ENCODE peak calls at places on chromosome 17, in five cellular contexts. L is stomach; Q is CD8-positive, alpha-beta memory T cell; S is aorta; J is GM23248. U is an unnamed sample.

GRCh38 chr17:17679243-17679642 is 2.0 kb upstream of the RAI1 start:
- DNase-seq in L (no peak), Q (no peak), S (no peak), J (no peak), U (no peak)

GRCh38 chr17:30450125-30451027 is 26.8 kb upstream of the GOSR1 start:
- DNase-seq in Q (no peak), J (peak; percentile 20), L (no peak), S (no peak), U (no peak)

GRCh38 chr17:17884281-17885028 is 47.7 kb upstream of the SREBF1 start:
- DNase-seq in S (no peak), J (no peak), Q (no peak), L (no peak), U (no peak)

GRCh38 chr17:49861150-49861884 is 13.4 kb upstream of the TAC4 start:
- DNase-seq in J (peak; percentile 60), L (no peak), Q (peak; percentile 53), S (no peak), U (peak; percentile 11)

GRCh38 chr17:50425682-50426471 is at the start of gene ACSF2:
- DNase-seq in S (peak; percentile 93), L (peak; percentile 82), J (peak; percentile 83), Q (peak; percentile 50), U (peak; percentile 66)

GRCh38 chr17:65629234-65629690 is 67.8 kb upstream of the AXIN2 start:
- DNase-seq in J (no peak), L (no peak), Q (no peak), S (no peak), U (no peak)

GRCh38 chr17:61412860-61413653 is 13.4 kb downstream of the TBX2 start:
- DNase-seq in L (no peak), S (peak; percentile 51), J (no peak), Q (no peak), U (no peak)

GRCh38 chr17:15091825-15092224 is 173.3 kb downstream of the PMP22 start:
- DNase-seq in S (no peak), J (peak; percentile 7), L (no peak), Q (no peak), U (no peak)

GRCh38 chr17:42759982-42760651 is 910 bp upstream of the RAMP2 start:
- DNase-seq in L (no peak), S (no peak), Q (no peak), J (no peak), U (no peak)

GRCh38 chr17:47990962-47991731 is 20.2 kb downstream of the CDK5RAP3 start:
- DNase-seq in L (no peak), S (no peak), J (peak; percentile 23), Q (no peak), U (no peak)

GRCh38 chr17:83176272-83176955 is 97.0 kb downstream of the METRNL start:
- DNase-seq in Q (no peak), S (peak; percentile 35), J (no peak), L (no peak), U (no peak)

GRCh38 chr17:28497931-28498330 is 8.2 kb upstream of the FOXN1 start:
- DNase-seq in Q (no peak), S (no peak), L (peak; percentile 77), J (no peak), U (no peak)

GRCh38 chr17:78737332-78737731 is 44.7 kb downstream of the CYTH1 start:
- DNase-seq in J (peak; percentile 90), Q (no peak), L (no peak), S (no peak), U (no peak)

GRCh38 chr17:42409467-42410351 is 13.3 kb downstream of the CAVIN1 start:
- DNase-seq in J (peak; percentile 97), S (peak; percentile 91), L (peak; percentile 40), Q (no peak), U (no peak)

GRCh38 chr17:6753006-6753445 is 2.8 kb upstream of the XAF1 start:
- DNase-seq in S (peak; percentile 84), J (peak; percentile 88), Q (peak; percentile 29), L (no peak), U (no peak)

GRCh38 chr17:49252148-49252682 is 21.6 kb upstream of the PHOSPHO1 start:
- DNase-seq in L (no peak), J (peak; percentile 40), S (no peak), Q (no peak), U (no peak)

GRCh38 chr17:73192894-73193701 is at the start of gene COG1:
- DNase-seq in S (peak; percentile 94), J (peak; percentile 98), L (peak; percentile 91), Q (peak; percentile 78), U (peak; percentile 74)

DNA sequence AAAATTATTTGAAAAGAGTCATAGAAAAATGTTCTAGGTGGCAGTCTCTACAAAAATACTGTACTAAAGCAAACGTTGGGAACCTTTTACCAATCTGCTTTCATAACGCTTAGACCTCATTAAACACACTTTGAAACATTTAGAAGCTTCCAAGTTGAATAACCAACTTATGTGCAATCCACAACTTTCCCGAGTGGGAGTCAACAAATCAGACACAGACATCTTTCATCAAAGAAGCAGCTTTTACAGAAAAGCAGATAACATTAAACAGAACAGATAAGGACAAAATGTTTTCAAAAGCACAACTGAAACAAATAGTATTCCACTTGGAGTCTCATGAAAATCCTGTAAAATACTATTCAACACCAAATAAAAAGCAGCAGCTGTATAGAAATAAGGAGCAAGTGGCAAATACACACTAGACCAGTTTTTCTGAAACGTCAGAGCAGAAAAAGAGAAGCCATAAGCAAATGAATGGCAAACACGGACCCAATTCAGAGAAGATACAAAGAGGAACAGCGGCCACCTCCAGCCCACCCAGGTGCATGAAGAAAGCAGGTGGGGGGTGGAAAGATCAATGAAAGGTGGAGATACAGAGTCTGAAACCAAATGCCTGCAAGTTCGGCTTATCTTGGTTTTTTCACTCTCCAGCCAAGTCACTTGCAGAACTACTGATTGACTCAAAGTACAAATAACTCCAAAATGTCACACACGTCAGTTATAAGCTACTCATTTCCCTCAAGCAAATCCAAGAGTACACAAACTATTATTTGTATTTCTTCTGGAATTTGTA is 18.4 kb upstream of the FBF1 start:
- DNase-seq in L (no peak), S (no peak), J (no peak), Q (no peak), U (no peak)
- H3K27ac ChIP-seq in L (peak overlapping the region; percentile 80), S (no peak overlapping the region), J (no peak overlapping the region), Q (no peak overlapping the region), U (no peak overlapping the region)

DNA sequence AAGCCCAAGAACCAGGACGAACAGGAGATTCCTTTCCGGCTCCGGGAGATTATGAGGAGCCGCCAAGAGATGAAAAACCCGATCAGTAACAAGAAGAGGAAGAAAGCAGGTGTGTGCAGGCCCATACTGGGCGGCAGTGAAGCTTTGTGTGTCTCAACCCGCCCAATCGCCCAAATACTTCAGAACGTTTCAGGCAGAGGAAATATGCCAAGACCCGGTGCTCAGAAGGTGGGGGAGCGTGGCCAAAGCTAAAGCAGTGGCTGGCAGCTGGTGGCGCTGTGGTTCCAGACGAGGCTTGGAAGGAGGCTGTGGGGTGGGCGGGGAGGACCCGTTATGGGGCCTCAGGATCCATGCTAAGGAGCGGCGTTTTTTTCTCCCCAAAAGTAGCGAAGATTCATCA is 1.2 kb downstream of the CCDC137 start:
- DNase-seq in Q (no peak), L (no peak), S (no peak), J (peak; percentile 19), U (no peak)
- H3K36me3 ChIP-seq in Q (peaks cover 26% of the 10 kb centered on the region), L (peaks cover 58% of the 10 kb centered on the region), S (no peaks in the 10 kb centered on the region), J (no peaks in the 10 kb centered on the region), U (peaks cover 34% of the 10 kb centered on the region)

GRCh38 chr17:68290268-68290954 is 516 bp downstream of the SLC16A6 start:
- DNase-seq in Q (peak; percentile 82), L (peak; percentile 31), J (peak; percentile 25), S (peak; percentile 79), U (peak; percentile 64)
- H3K27ac ChIP-seq in Q (peak overlapping the region; percentile 94), L (peak overlapping the region; percentile 67), J (no peak overlapping the region), S (no peak overlapping the region), U (peak overlapping the region; percentile 96)

DNA sequence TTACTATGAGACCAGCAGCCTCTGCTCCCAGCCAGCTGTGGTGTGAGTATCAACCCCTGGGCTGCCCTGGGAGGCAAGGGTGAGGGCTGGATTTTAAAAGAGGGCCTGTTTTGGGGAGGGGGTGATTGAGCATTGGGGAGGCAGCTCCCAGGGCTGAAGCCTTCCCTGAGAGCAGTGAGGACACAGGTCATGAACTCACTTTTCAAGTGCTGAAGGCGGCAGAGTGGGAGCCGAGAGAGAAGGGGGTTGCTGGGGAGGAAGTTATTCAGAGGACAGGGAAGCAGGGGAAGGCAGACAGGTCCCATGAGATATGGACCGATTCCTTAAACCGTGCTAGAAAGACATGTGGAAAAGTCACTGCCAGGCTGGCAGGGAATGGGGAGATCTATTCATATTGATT is 974 bp downstream of the CCL4 start:
- DNase-seq in L (no peak), J (no peak), Q (no peak), S (no peak), U (no peak)
- H3K36me3 ChIP-seq in L (no peaks in the 10 kb centered on the region), J (no peaks in the 10 kb centered on the region), Q (no peaks in the 10 kb centered on the region), S (no peaks in the 10 kb centered on the region), U (no peaks in the 10 kb centered on the region)

GRCh38 chr17:75864448-75864871 is 9.3 kb upstream of the WBP2 start:
- DNase-seq in L (peak; percentile 53), Q (peak; percentile 27), S (no peak), J (peak; percentile 81), U (peak; percentile 29)

GRCh38 chr17:75873587-75874322 is 4.6 kb downstream of the TRIM47 start:
- DNase-seq in S (peak; percentile 79), L (no peak), J (no peak), Q (no peak), U (no peak)

GRCh38 chr17:75872434-75873351 is 5.7 kb downstream of the TRIM47 start:
- DNase-seq in Q (peak; percentile 55), L (peak; percentile 76), S (peak; percentile 93), J (peak; percentile 93), U (peak; percentile 18)

GRCh38 chr17:75874323-75875181 is 3.8 kb downstream of the TRIM47 start:
- DNase-seq in S (peak; percentile 78), Q (no peak), J (no peak), L (no peak), U (no peak)

DNA sequence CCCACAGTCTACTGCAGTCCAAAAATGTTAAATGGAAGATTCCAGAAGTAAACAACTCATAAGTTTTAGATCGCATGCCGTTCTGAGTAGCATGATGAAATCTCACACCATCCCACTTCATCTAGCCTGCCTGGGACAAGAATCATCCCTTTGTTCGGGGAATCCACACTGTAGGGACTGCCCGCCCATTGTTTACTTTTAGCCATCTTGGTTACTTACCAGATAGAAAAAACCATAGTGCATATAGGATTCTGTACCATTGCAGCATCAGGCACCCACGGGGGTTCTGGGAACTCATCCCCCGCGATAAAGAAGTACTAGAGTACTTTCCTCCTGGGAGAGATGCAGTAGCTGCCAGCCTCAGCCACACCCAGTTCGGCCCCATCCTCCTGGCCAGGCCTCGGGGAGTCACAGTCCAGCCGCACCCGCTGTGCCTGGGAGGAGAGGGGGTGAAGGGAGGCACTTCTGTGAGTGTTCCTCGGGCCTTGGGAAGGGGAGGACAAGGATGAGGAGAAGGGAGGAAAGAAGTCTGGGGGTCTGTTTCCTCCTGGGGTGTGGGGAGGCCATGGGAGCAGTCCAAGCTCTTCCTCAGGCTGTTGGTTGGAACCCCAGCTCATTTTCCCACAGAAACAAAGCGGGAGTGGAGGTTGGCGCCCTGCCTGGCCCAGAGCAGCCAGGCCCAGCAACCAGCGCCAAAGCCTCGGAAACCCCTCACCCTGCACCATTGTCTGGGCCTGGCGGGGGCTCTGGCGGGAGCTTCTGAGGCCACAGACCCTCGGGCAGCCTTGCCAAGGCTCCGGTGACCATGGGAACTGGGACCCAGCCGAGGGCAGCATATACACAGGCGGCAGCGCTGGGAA is 8.9 kb downstream of the TRIM47 start:
- DNase-seq in Q (no peak), L (no peak), J (peak; percentile 84), S (peak; percentile 86), U (no peak)
- H3K27ac ChIP-seq in Q (no peak overlapping the region), L (peak overlapping the region; percentile 74), J (peak overlapping the region; percentile 77), S (peak overlapping the region; percentile 5), U (no peak overlapping the region)